ENCODE peak calls at places on chromosome 20, in five cellular contexts. One of them, this sample, is unnamed.

GRCh38 chr20:5731753-5732366 is 18.3 kb upstream of the SHLD1 start:
- DNase-seq in SK-N-SH: no peak
- DNase-seq in HCT116: no peak
- DNase-seq in HepG2: no peak
- DNase-seq in H1: no peak
- DNase-seq in this sample: no peak

GRCh38 chr20:42678895-42679294 is 510.8 kb downstream of the PTPRT start:
- DNase-seq in SK-N-SH: peak; percentile 20
- DNase-seq in HCT116: no peak
- DNase-seq in HepG2: peak; percentile 10
- DNase-seq in H1: peak; percentile 7
- DNase-seq in this sample: no peak

GRCh38 chr20:18995455-18995854 is 181.9 kb downstream of the SCP2D1 start:
- DNase-seq in SK-N-SH: no peak
- DNase-seq in HCT116: no peak
- DNase-seq in HepG2: no peak
- DNase-seq in H1: no peak
- DNase-seq in this sample: no peak

GRCh38 chr20:17896771-17897369 is 71.7 kb downstream of the SNX5 start:
- DNase-seq in SK-N-SH: no peak
- DNase-seq in HCT116: no peak
- DNase-seq in HepG2: peak; percentile 99
- DNase-seq in H1: no peak
- DNase-seq in this sample: no peak

GRCh38 chr20:22412977-22413868 is 171.1 kb downstream of the FOXA2 start:
- DNase-seq in SK-N-SH: no peak
- DNase-seq in HCT116: no peak
- DNase-seq in HepG2: no peak
- DNase-seq in H1: no peak
- DNase-seq in this sample: no peak

GRCh38 chr20:2515203-2515602 is 6.5 kb upstream of the ZNF343 start:
- DNase-seq in SK-N-SH: no peak
- DNase-seq in HCT116: no peak
- DNase-seq in HepG2: no peak
- DNase-seq in H1: no peak
- DNase-seq in this sample: no peak

GRCh38 chr20:4112490-4113420 is 97.4 kb upstream of the RNF24 start:
- DNase-seq in SK-N-SH: peak; percentile 42
- DNase-seq in HCT116: no peak
- DNase-seq in HepG2: no peak
- DNase-seq in H1: no peak
- DNase-seq in this sample: peak; percentile 25

GRCh38 chr20:52494244-52494643 is 302.7 kb upstream of the ZFP64 start:
- DNase-seq in SK-N-SH: no peak
- DNase-seq in HCT116: no peak
- DNase-seq in HepG2: no peak
- DNase-seq in H1: no peak
- DNase-seq in this sample: no peak

GRCh38 chr20:34215711-34216381 is 25.4 kb upstream of the ASIP start:
- DNase-seq in SK-N-SH: peak; percentile 84
- DNase-seq in HCT116: peak; percentile 64
- DNase-seq in HepG2: peak; percentile 79
- DNase-seq in H1: peak; percentile 56
- DNase-seq in this sample: peak; percentile 93

GRCh38 chr20:15220778-15221565 is 883.6 kb upstream of the FLRT3 start:
- DNase-seq in SK-N-SH: no peak
- DNase-seq in HCT116: no peak
- DNase-seq in HepG2: peak; percentile 18
- DNase-seq in H1: peak; percentile 10
- DNase-seq in this sample: no peak

GRCh38 chr20:2178328-2179232 is 77.0 kb downstream of the STK35 start:
- DNase-seq in SK-N-SH: no peak
- DNase-seq in HCT116: no peak
- DNase-seq in HepG2: no peak
- DNase-seq in H1: no peak
- DNase-seq in this sample: no peak

GRCh38 chr20:35604444-35604750 is 11.2 kb upstream of the SPAG4 start:
- DNase-seq in SK-N-SH: peak; percentile 45
- DNase-seq in HCT116: no peak
- DNase-seq in HepG2: peak; percentile 70
- DNase-seq in H1: no peak
- DNase-seq in this sample: peak; percentile 48

GRCh38 chr20:32742322-32743236 is 688 bp downstream of the COMMD7 start:
- DNase-seq in SK-N-SH: peak; percentile 39
- DNase-seq in HCT116: no peak
- DNase-seq in HepG2: no peak
- DNase-seq in H1: no peak
- DNase-seq in this sample: no peak

GRCh38 chr20:13671500-13672288 is 33.0 kb upstream of the TASP1 start:
- DNase-seq in SK-N-SH: no peak
- DNase-seq in HCT116: no peak
- DNase-seq in HepG2: no peak
- DNase-seq in H1: no peak
- DNase-seq in this sample: no peak

GRCh38 chr20:57033994-57034393 is 232.4 kb downstream of the BMP7 start:
- DNase-seq in SK-N-SH: no peak
- DNase-seq in HCT116: no peak
- DNase-seq in HepG2: no peak
- DNase-seq in H1: no peak
- DNase-seq in this sample: no peak

GRCh38 chr20:53643031-53643832 is 49.6 kb upstream of the ZNF217 start:
- DNase-seq in SK-N-SH: no peak
- DNase-seq in HCT116: peak; percentile 57
- DNase-seq in HepG2: no peak
- DNase-seq in H1: no peak
- DNase-seq in this sample: peak; percentile 58

GRCh38 chr20:3927486-3928291 is 38.5 kb downstream of the PANK2 start:
- DNase-seq in SK-N-SH: no peak
- DNase-seq in HCT116: no peak
- DNase-seq in HepG2: no peak
- DNase-seq in H1: no peak
- DNase-seq in this sample: no peak

GRCh38 chr20:8194721-8195120 is 62.7 kb downstream of the PLCB1 start:
- DNase-seq in SK-N-SH: no peak
- DNase-seq in HCT116: no peak
- DNase-seq in HepG2: no peak
- DNase-seq in H1: no peak
- DNase-seq in this sample: no peak

GRCh38 chr20:36847009-36847709 is 28.8 kb upstream of the TLDC2 start:
- DNase-seq in SK-N-SH: no peak
- DNase-seq in HCT116: no peak
- DNase-seq in HepG2: no peak
- DNase-seq in H1: no peak
- DNase-seq in this sample: peak; percentile 87

GRCh38 chr20:23652371-23652770 is 14.6 kb upstream of the CST3 start:
- DNase-seq in SK-N-SH: no peak
- DNase-seq in HCT116: no peak
- DNase-seq in HepG2: no peak
- DNase-seq in H1: no peak
- DNase-seq in this sample: no peak

GRCh38 chr20:7883741-7884140 is 56.5 kb downstream of the HAO1 start:
- DNase-seq in SK-N-SH: no peak
- DNase-seq in HCT116: no peak
- DNase-seq in HepG2: no peak
- DNase-seq in H1: no peak
- DNase-seq in this sample: no peak

GRCh38 chr20:14064921-14065320 is 69.6 kb downstream of the MACROD2 start:
- DNase-seq in SK-N-SH: no peak
- DNase-seq in HCT116: no peak
- DNase-seq in HepG2: no peak
- DNase-seq in H1: no peak
- DNase-seq in this sample: no peak

GRCh38 chr20:41003143-41003932 is 25.3 kb upstream of the TOP1 start:
- DNase-seq in SK-N-SH: no peak
- DNase-seq in HCT116: peak; percentile 98
- DNase-seq in HepG2: peak; percentile 99
- DNase-seq in H1: peak; percentile 33
- DNase-seq in this sample: no peak

GRCh38 chr20:24950128-24950835 is 1.2 kb downstream of the CST7 start:
- DNase-seq in SK-N-SH: no peak
- DNase-seq in HCT116: no peak
- DNase-seq in HepG2: no peak
- DNase-seq in H1: no peak
- DNase-seq in this sample: no peak

GRCh38 chr20:17571153-17571527 is 1.3 kb downstream of the DSTN start:
- DNase-seq in SK-N-SH: no peak
- DNase-seq in HCT116: no peak
- DNase-seq in HepG2: no peak
- DNase-seq in H1: no peak
- DNase-seq in this sample: no peak

GRCh38 chr20:8639112-8639778 is 429.6 kb upstream of the PLCB4 start:
- DNase-seq in SK-N-SH: peak; percentile 33
- DNase-seq in HCT116: no peak
- DNase-seq in HepG2: no peak
- DNase-seq in H1: no peak
- DNase-seq in this sample: no peak

GRCh38 chr20:10434467-10434831 is 427 bp upstream of the MKKS start:
- DNase-seq in SK-N-SH: peak; percentile 87
- DNase-seq in HCT116: peak; percentile 99
- DNase-seq in HepG2: peak; percentile 100
- DNase-seq in H1: peak; percentile 92
- DNase-seq in this sample: peak; percentile 99

GRCh38 chr20:21528870-21529269 is 15.0 kb upstream of the NKX2-2 start:
- DNase-seq in SK-N-SH: no peak
- DNase-seq in HCT116: no peak
- DNase-seq in HepG2: no peak
- DNase-seq in H1: no peak
- DNase-seq in this sample: no peak

GRCh38 chr20:29878281-29878741 is 1379.2 kb upstream of the DEFB115 start:
- DNase-seq in SK-N-SH: peak; percentile 93
- DNase-seq in HCT116: no peak
- DNase-seq in HepG2: peak; percentile 54
- DNase-seq in H1: no peak
- DNase-seq in this sample: peak; percentile 95

GRCh38 chr20:45268531-45268930 is 14.2 kb upstream of the SLPI start:
- DNase-seq in SK-N-SH: no peak
- DNase-seq in HCT116: no peak
- DNase-seq in HepG2: no peak
- DNase-seq in H1: no peak
- DNase-seq in this sample: no peak

DNA sequence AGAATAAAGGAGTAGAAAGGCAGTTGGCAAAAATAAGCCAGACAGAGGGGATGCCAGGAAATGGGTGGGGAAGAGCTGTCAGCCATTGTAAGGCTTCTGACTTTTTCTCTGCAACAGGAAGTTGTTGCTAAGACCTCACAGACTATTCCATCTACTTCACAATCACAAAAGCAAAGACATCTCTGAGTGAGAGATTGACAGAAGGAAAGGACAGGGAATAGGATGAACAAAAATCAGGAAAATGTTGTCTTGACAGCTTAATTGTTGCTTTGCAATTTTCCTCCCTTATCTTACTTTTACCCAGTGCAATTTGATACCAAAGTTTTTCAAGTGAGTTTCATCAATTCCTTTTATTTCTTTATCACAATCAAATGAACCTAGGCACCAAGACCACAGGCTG is 291.2 kb downstream of the CBLN4 start:
- DNase-seq in SK-N-SH: no peak
- DNase-seq in HCT116: no peak
- DNase-seq in HepG2: no peak
- DNase-seq in H1: no peak
- DNase-seq in this sample: no peak
- TF ChIP-seq JUND in SK-N-SH: no peak
- TF ChIP-seq JUND in HCT116: no peak
- TF ChIP-seq JUND in HepG2: no peak
- TF ChIP-seq JUND in H1: no peak
- TF ChIP-seq JUND in this sample: no peak

GRCh38 chr20:63079971-63080370 is 73.2 kb upstream of the BHLHE23 start:
- DNase-seq in SK-N-SH: no peak
- DNase-seq in HCT116: no peak
- DNase-seq in HepG2: no peak
- DNase-seq in H1: no peak
- DNase-seq in this sample: no peak
- TF ChIP-seq JUND in SK-N-SH: no peak
- TF ChIP-seq JUND in HCT116: no peak
- TF ChIP-seq JUND in HepG2: no peak
- TF ChIP-seq JUND in H1: no peak
- TF ChIP-seq JUND in this sample: no peak

GRCh38 chr20:38649275-38649891 is 47.8 kb downstream of the ARHGAP40 start:
- DNase-seq in SK-N-SH: peak; percentile 72
- DNase-seq in HCT116: no peak
- DNase-seq in HepG2: peak; percentile 59
- DNase-seq in H1: no peak
- DNase-seq in this sample: peak; percentile 53

GRCh38 chr20:38650010-38650409 is 48.4 kb downstream of the ARHGAP40 start:
- DNase-seq in SK-N-SH: no peak
- DNase-seq in HCT116: no peak
- DNase-seq in HepG2: no peak
- DNase-seq in H1: no peak
- DNase-seq in this sample: no peak

GRCh38 chr20:38652995-38653394 is 51.4 kb downstream of the ARHGAP40 start:
- DNase-seq in SK-N-SH: no peak
- DNase-seq in HCT116: no peak
- DNase-seq in HepG2: no peak
- DNase-seq in H1: no peak
- DNase-seq in this sample: no peak

GRCh38 chr20:38651562-38651961 is 50.0 kb downstream of the ARHGAP40 start:
- DNase-seq in SK-N-SH: no peak
- DNase-seq in HCT116: no peak
- DNase-seq in HepG2: no peak
- DNase-seq in H1: no peak
- DNase-seq in this sample: no peak

GRCh38 chr20:38651154-38651553 is 49.5 kb downstream of the ARHGAP40 start:
- DNase-seq in SK-N-SH: no peak
- DNase-seq in HCT116: no peak
- DNase-seq in HepG2: no peak
- DNase-seq in H1: no peak
- DNase-seq in this sample: no peak
- TF ChIP-seq JUND in SK-N-SH: no peak
- TF ChIP-seq JUND in HCT116: no peak
- TF ChIP-seq JUND in HepG2: no peak
- TF ChIP-seq JUND in H1: no peak
- TF ChIP-seq JUND in this sample: no peak

DNA sequence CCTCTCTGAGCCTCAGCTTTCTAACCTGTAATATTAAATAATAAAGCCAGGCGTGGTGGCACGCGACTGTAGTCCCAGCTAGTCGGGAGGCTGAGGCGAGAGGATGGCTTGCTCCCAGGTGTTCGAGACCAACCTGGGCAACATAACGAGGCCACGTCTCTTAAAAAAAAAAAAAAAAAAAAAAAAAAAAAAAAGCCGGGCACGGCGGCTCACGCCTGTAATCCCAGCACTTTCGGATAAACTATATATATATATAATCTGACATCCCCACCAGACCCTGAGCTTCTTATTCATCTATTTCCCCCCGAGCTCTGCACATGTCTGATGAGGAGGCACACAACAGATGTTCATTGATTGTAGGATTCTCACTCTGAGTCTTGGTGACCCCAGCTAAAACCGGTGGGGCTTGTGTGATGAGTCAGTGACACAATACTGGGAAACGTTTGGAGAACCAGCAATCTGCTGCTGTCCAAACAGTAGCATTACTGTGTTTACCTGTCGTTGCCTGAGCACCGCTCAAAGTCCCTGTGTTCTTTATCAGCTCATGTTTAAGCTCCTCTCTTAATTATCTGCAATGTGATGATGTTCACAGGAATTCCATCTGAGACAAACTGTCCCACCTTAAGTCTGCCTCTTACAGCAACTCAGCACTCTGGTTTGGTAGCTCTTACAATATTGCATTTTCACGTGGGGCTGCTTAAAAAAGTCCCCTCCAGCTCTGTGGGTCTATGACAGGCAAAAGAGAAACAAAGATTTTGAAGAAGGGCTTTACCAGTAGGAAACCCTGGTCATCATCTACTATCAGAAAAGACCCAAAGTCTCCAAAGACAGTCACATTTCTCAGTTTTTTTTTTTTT is 1.0 kb upstream of the SPATA2 start:
- DNase-seq in SK-N-SH: no peak
- DNase-seq in HCT116: no peak
- DNase-seq in HepG2: peak; percentile 100
- DNase-seq in H1: no peak
- DNase-seq in this sample: peak; percentile 50
- TF ChIP-seq JUND in SK-N-SH: no peak
- TF ChIP-seq JUND in HCT116: no peak
- TF ChIP-seq JUND in HepG2: peak; percentile 95
- TF ChIP-seq JUND in H1: no peak
- TF ChIP-seq JUND in this sample: no peak

This sample was measured in T47D.